ENCODE peak calls at places on chromosomes 5 and 9, in five cellular contexts. Z, S, I, F and L are unnamed samples.

GRCh38 chr5:43305948-43306563 is 7.2 kb downstream of the HMGCS1 start:
- DNase-seq in Z (no peak), S (no peak), I (no peak), F (peak; percentile 83), L (peak; percentile 39)

GRCh38 chr5:137582218-137582617 is 83.1 kb upstream of the SPOCK1 start:
- DNase-seq in Z (no peak), S (no peak), I (no peak), F (no peak), L (no peak)

GRCh38 chr5:60744682-60745081 is 44.7 kb upstream of the DEPDC1B start:
- DNase-seq in Z (no peak), S (no peak), I (no peak), F (no peak), L (no peak)

GRCh38 chr9:126036881-126037291 is 289.7 kb downstream of the PBX3 start:
- DNase-seq in Z (no peak), S (no peak), I (peak; percentile 56), F (no peak), L (no peak)

GRCh38 chr9:116741106-116741740 is 54.1 kb downstream of the TRIM32 start:
- DNase-seq in Z (peak; percentile 7), S (no peak), I (no peak), F (no peak), L (no peak)

GRCh38 chr9:104544644-104545043 is 8.0 kb upstream of the OR13C3 start:
- DNase-seq in Z (no peak), S (no peak), I (no peak), F (no peak), L (no peak)

GRCh38 chr9:70081120-70081495 is 37.5 kb downstream of the MAMDC2 start:
- DNase-seq in Z (no peak), S (no peak), I (no peak), F (no peak), L (no peak)

GRCh38 chr9:136543830-136544548 is 1.9 kb downstream of the NOTCH1 start:
- DNase-seq in Z (no peak), S (no peak), I (no peak), F (no peak), L (no peak)

GRCh38 chr5:124736111-124736813 is 10.2 kb downstream of the ZNF608 start:
- DNase-seq in Z (no peak), S (no peak), I (no peak), F (no peak), L (no peak)

GRCh38 chr9:125374443-125375309 is 113.0 kb downstream of the GAPVD1 start:
- DNase-seq in Z (peak; percentile 68), S (no peak), I (peak; percentile 86), F (peak; percentile 63), L (peak; percentile 90)

GRCh38 chr5:57191163-57191562 is 17.3 kb downstream of the GPBP1 start:
- DNase-seq in Z (no peak), S (no peak), I (no peak), F (no peak), L (no peak)

GRCh38 chr9:124450241-124450924 is at the start of gene ADGRD2:
- DNase-seq in Z (peak; percentile 70), S (no peak), I (no peak), F (no peak), L (peak; percentile 47)

GRCh38 chr9:82543726-82544125 is 519.2 kb downstream of the RASEF start:
- DNase-seq in Z (no peak), S (no peak), I (no peak), F (no peak), L (no peak)

GRCh38 chr5:17831279-17831678 is 197.0 kb downstream of the TAF11L14 start:
- DNase-seq in Z (no peak), S (no peak), I (no peak), F (no peak), L (no peak)

GRCh38 chr5:174235993-174236528 is 190.6 kb downstream of the NSG2 start:
- DNase-seq in Z (no peak), S (no peak), I (no peak), F (no peak), L (no peak)

GRCh38 chr5:142253938-142254895 is 70.6 kb downstream of the SPRY4 start:
- DNase-seq in Z (no peak), S (no peak), I (no peak), F (no peak), L (no peak)

GRCh38 chr9:18020254-18020745 is 441.4 kb downstream of the SH3GL2 start:
- DNase-seq in Z (no peak), S (no peak), I (no peak), F (no peak), L (no peak)

GRCh38 chr5:177111720-177112394 is 21.7 kb upstream of the NSD1 start:
- DNase-seq in Z (peak; percentile 76), S (no peak), I (peak; percentile 82), F (peak; percentile 42), L (peak; percentile 80)

GRCh38 chr5:86175224-86175623 is 442.5 kb upstream of the COX7C start:
- DNase-seq in Z (no peak), S (no peak), I (no peak), F (no peak), L (no peak)

GRCh38 chr9:137110911-137111787 is 3.4 kb downstream of the DPP7 start:
- DNase-seq in Z (no peak), S (no peak), I (no peak), F (no peak), L (no peak)

GRCh38 chr9:98707158-98708102 is 1.3 kb downstream of the GABBR2 start:
- DNase-seq in Z (peak; percentile 73), S (no peak), I (no peak), F (peak; percentile 12), L (peak; percentile 49)

GRCh38 chr5:136194611-136195010 is 1.6 kb upstream of the SMIM32 start:
- DNase-seq in Z (no peak), S (no peak), I (peak; percentile 16), F (no peak), L (peak; percentile 6)

GRCh38 chr5:140555747-140556312 is 1.4 kb downstream of the SRA1 start:
- DNase-seq in Z (no peak), S (no peak), I (no peak), F (peak; percentile 23), L (no peak)

GRCh38 chr5:73605223-73606087 is 20.5 kb upstream of the ARHGEF28 start:
- DNase-seq in Z (no peak), S (no peak), I (no peak), F (no peak), L (no peak)

GRCh38 chr5:61280766-61281427 is 51.2 kb upstream of the ZSWIM6 start:
- DNase-seq in Z (no peak), S (no peak), I (no peak), F (no peak), L (no peak)

GRCh38 chr5:176560364-176560763 is 11.2 kb downstream of the CDHR2 start:
- DNase-seq in Z (no peak), S (no peak), I (no peak), F (no peak), L (no peak)

GRCh38 chr5:8188874-8189588 is 320.1 kb downstream of the MTRR start:
- DNase-seq in Z (no peak), S (no peak), I (no peak), F (peak; percentile 49), L (no peak)

GRCh38 chr9:104743377-104743985 is 4.0 kb upstream of the NIPSNAP3A start:
- DNase-seq in Z (no peak), S (no peak), I (no peak), F (peak; percentile 69), L (peak; percentile 60)

GRCh38 chr5:37886207-37886905 is 46.5 kb upstream of the GDNF start:
- DNase-seq in Z (no peak), S (no peak), I (no peak), F (no peak), L (no peak)

GRCh38 chr9:38652044-38652443 is 31.6 kb upstream of the ANKRD18A start:
- DNase-seq in Z (no peak), S (no peak), I (no peak), F (no peak), L (no peak)

GRCh38 chr5:107476783-107477182 is 194.0 kb downstream of the EFNA5 start:
- DNase-seq in Z (no peak), S (no peak), I (no peak), F (peak; percentile 91), L (peak; percentile 37)

GRCh38 chr5:172173771-172174170 is 14.3 kb downstream of the STK10 start:
- DNase-seq in Z (no peak), S (no peak), I (no peak), F (no peak), L (no peak)

GRCh38 chr9:33076031-33076359 is 479 bp downstream of the SMU1 start:
- DNase-seq in Z (no peak), S (no peak), I (no peak), F (peak; percentile 8), L (no peak)

GRCh38 chr5:115549154-115549553 is 4.6 kb upstream of the FEM1C start:
- DNase-seq in Z (peak; percentile 63), S (no peak), I (no peak), F (no peak), L (peak; percentile 58)
- TF ChIP-seq CTCF in Z (peak; percentile 70), S (no peak), I (no peak), F (peak; percentile 5), L (peak; percentile 42)

DNA sequence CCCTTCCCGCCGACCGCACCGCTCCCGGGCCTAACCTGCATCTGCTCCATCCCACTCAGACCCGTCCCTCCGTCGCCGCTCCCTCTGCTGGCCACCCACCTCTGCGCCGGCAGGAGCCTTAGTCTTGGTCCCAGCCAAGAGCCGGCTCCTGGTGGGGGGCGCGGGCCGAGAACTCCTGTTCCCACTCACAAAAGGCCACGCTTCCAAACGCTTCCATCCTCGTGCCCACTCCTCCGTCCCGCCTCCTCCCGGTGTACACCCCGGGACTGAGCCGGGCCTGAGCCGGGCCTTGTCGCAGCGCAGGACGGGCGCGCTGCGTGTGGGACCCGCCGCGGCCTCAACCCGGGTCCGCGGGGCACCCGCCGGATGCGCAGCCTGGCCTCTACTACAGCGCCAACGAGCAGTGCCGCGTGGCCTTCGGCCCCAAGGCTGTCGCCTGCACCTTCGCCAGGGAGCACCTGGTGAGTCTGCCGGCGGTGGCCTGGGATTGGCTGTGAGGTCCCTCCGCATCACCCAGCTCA is 7.5 kb downstream of the ADAMTS13 start:
- DNase-seq in Z (no peak), S (no peak), I (no peak), F (no peak), L (peak; percentile 63)
- TF ChIP-seq CTCF in Z (peak; percentile 68), S (peak; percentile 11), I (peak; percentile 30), F (no peak), L (peak; percentile 48)

DNA sequence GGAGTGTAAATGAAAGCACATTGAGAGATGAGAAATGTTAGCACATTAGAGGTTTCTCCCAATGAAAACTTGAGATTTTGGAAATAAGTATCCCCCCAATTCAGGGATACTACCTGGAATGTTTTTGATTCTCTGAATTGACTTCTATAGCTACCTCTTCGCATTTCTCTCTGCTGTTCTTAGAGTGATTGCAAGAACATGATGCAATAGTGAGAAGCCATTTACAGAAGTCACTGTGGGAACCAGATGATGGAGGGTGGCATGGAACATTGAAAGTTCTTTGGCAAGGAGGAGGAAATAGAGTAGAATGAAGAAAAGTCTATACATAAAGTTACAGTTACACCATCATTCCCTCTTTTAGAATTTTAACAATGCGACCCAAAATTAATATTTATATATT is 9.2 kb downstream of the NPR3 start:
- DNase-seq in Z (no peak), S (no peak), I (no peak), F (no peak), L (no peak)
- TF ChIP-seq CTCF in Z (no peak), S (no peak), I (no peak), F (no peak), L (no peak)

GRCh38 chr5:77947051-77947428 is 170.9 kb upstream of the TBCA start:
- DNase-seq in Z (no peak), S (no peak), I (no peak), F (no peak), L (no peak)
- TF ChIP-seq CTCF in Z (no peak), S (no peak), I (no peak), F (no peak), L (no peak)